ENCODE peak calls at places on chromosomes 5 and 9, in four cellular contexts. Z is heart left ventricle, E is dorsolateral prefrontal cortex, Q is tibial artery. L is an unnamed sample.

GRCh38 chr9:126507318-126508109 is 106.2 kb upstream of the LMX1B start:
- DNase-seq in Z (no peak), E (peak), Q (peak), L (no peak)

GRCh38 chr9:38274746-38275250 is 117.7 kb upstream of the ALDH1B1 start:
- DNase-seq in Z (no peak), E (no peak), Q (no peak), L (peak)

GRCh38 chr5:8730194-8730593 is 815.7 kb downstream of the SEMA5A start:
- DNase-seq in Z (no peak), E (no peak), Q (no peak), L (peak)

GRCh38 chr9:614421-614820 is 227.1 kb upstream of the DMRT1 start:
- DNase-seq in Z (no peak), E (no peak), Q (peak), L (no peak)

GRCh38 chr9:14485366-14485765 is 171.4 kb upstream of the NFIB start:
- DNase-seq in Z (no peak), E (no peak), Q (no peak), L (no peak)

GRCh38 chr9:127336708-127337352 is 60.1 kb upstream of the SLC2A8 start:
- DNase-seq in Z (peak), E (peak), Q (peak), L (peak)

GRCh38 chr5:72028382-72028781 is 78.9 kb upstream of the MAP1B start:
- DNase-seq in Z (no peak), E (no peak), Q (no peak), L (no peak)

GRCh38 chr9:30713279-30713678 is 1671.2 kb upstream of the ACO1 start:
- DNase-seq in Z (no peak), E (no peak), Q (no peak), L (no peak)

GRCh38 chr9:137488330-137488653 is 29.2 kb upstream of the NSMF start:
- DNase-seq in Z (no peak), E (no peak), Q (no peak), L (no peak)

GRCh38 chr5:75265731-75266130 is 29.1 kb upstream of the ANKRD31 start:
- DNase-seq in Z (no peak), E (no peak), Q (no peak), L (peak)

GRCh38 chr5:79853676-79854418 is 137.2 kb downstream of the MTX3 start:
- DNase-seq in Z (no peak), E (no peak), Q (no peak), L (no peak)

GRCh38 chr9:82140471-82140870 is 151.9 kb downstream of the SPATA31D1 start:
- DNase-seq in Z (no peak), E (no peak), Q (no peak), L (peak)

GRCh38 chr9:99197124-99197630 is 24.6 kb downstream of the ALG2 start:
- DNase-seq in Z (no peak), E (no peak), Q (no peak), L (no peak)

GRCh38 chr9:129365196-129365595 is 187.1 kb upstream of the IER5L start:
- DNase-seq in Z (no peak), E (no peak), Q (no peak), L (no peak)

GRCh38 chr5:172868924-172869565 is 35.0 kb downstream of the ERGIC1 start:
- DNase-seq in Z (peak), E (peak), Q (peak), L (peak)
- TF ChIP-seq CTCF in Z (peak), E (peak), Q (peak), L (peak)

DNA sequence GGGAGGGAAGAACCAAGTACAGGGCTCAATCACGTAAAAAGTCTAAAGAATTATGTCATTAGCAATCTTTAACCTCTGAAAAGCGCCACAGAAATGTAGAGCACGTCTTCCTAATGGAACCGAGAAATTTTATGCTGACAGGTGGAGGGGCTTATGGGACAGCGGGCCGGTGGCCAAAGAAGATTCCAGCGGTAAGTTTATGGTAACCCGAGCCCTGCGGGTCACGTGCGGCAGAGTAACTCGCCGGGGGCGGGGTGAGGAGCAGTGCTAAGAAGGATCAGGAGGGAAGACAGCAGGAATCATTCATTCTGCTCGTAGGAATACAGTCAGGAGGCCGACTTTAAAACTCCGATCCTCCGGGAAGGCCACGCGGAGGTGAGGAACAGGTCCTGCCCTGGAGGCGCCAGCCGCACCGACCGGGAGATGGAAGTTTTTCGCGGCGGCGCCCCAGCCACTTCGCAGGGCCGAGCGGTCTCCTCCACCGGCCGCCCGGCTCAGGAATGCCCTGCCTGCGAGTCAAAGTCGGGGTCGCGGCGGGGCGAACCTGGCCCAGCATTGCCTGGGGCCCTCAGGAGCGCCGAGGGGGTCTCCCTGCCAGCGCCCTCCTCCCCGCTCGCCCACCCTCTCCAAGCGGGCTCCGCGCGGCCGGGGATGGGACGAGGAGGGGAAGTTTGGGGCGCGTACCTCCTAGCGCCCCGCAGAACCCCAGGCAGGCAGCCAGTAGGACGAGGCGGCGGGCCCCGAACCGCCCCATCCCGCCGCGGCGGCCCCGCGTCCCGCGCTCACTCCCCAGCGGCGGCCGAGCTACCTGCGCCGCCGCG is 101.8 kb downstream of the ESM1 start:
- DNase-seq in Z (peak), E (no peak), Q (peak), L (peak)
- H3K4me3 ChIP-seq in Z (peak), E (peak), Q (peak), L (peak)

GRCh38 chr9:19174127-19174921 is 47.0 kb upstream of the PLIN2 start:
- DNase-seq in Z (peak), E (no peak), Q (peak), L (peak)
- TF ChIP-seq CTCF in Z (peak), E (peak), Q (peak), L (peak)

GRCh38 chr5:174725991-174726601 is 1.7 kb downstream of the MSX2 start:
- DNase-seq in Z (no peak), E (no peak), Q (no peak), L (no peak)
- H3K4me3 ChIP-seq in Z (no peak), E (peak), Q (peak), L (no peak)

DNA sequence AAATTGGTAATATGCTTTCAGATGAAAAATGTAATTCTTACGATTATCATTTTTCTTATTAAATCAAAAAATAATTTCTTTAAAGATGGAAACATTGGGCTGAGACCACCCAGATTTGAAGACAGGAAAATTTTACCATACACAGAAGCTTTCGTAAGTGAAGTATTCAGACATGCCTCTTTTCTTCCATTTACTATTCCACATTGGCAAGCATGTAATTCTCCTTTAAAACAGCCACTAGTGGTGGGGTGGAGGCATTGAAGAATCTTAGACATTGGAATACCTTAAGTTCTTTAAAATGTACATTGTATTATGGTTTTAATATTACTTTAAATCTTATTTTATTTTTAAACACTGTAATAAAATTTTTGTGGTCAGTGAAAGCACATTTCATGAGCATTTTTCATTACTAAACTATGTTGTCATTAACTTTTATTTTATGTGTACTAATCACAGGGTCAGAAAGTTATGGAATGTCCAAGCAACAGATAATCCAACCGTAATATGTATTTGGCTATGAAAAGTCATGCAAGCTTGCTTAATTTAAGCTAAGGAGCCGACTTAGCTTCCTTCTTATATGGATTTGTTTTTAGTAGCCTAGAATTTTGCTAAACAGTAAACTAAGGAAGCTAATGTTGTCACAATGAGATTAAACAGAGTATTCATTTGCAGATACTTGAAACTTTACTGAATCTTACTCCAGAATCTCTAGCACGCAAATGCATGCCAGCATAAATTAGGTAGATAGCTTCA is 97.4 kb upstream of the ALDH1A1 start:
- DNase-seq in Z (no peak), E (no peak), Q (no peak), L (peak)
- TF ChIP-seq CTCF in Z (no peak), E (no peak), Q (no peak), L (peak)

GRCh38 chr5:157540124-157540523 is 35.5 kb downstream of the ADAM19 start:
- DNase-seq in Z (no peak), E (no peak), Q (no peak), L (no peak)

GRCh38 chr5:157540707-157541451 is 34.7 kb downstream of the ADAM19 start:
- DNase-seq in Z (peak), E (no peak), Q (peak), L (peak)

GRCh38 chr5:157542282-157542966 is 33.2 kb downstream of the ADAM19 start:
- DNase-seq in Z (no peak), E (no peak), Q (no peak), L (no peak)

GRCh38 chr5:157539623-157540022 is 36.0 kb downstream of the ADAM19 start:
- DNase-seq in Z (no peak), E (no peak), Q (no peak), L (peak)

GRCh38 chr5:157541452-157542118 is 34.0 kb downstream of the ADAM19 start:
- DNase-seq in Z (no peak), E (no peak), Q (no peak), L (no peak)
- H3K4me3 ChIP-seq in Z (no peak), E (peak), Q (peak), L (no peak)

DNA sequence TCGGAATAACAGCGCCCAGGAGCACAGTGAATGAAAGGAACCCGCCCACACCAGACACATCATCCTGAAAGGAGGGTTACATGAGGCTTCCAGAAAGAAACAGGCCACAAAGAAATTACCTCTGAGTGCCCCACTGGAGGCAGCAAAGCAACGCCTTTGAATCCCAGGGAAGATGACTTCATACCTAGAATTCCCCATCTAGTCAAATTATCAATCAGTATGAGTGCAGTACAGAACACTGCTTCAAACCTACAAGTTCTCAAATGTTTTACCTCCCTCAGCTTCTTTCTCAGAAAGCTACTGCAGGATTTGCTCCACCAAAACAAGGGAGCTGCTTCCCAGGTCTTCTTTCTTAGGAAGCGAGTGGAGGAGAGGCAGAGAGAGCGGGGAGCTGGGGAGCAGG is 87.2 kb downstream of the SEMA4D start:
- DNase-seq in Z (no peak), E (no peak), Q (no peak), L (no peak)
- TF ChIP-seq CTCF in Z (no peak), E (peak), Q (no peak), L (no peak)

DNA sequence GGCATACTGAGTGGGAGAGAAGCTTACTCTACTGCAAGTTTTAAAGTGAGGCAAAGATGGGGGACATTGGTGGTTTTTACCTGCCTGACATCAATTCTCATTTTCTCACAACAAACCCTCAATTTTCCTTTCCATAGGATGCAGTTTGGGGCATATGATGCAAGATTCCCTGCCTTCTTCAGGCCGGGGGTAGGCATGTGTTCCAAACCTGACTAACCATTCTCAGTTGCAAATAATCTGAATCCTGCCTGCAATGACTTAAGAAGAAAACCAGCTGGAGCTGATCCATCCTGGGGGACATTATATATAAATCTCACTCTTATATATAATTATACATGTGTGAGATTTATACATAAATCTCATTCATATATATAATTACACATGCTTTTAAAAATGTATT is 223.6 kb upstream of the EFNA5 start:
- DNase-seq in Z (no peak), E (no peak), Q (no peak), L (peak)
- H3K4me3 ChIP-seq in Z (no peak), E (peak), Q (no peak), L (no peak)

GRCh38 chr5:95332179-95332578 is 47.3 kb upstream of the MCTP1 start:
- DNase-seq in Z (no peak), E (no peak), Q (no peak), L (no peak)

GRCh38 chr5:95331358-95331757 is 46.5 kb upstream of the MCTP1 start:
- DNase-seq in Z (no peak), E (no peak), Q (no peak), L (no peak)

DNA sequence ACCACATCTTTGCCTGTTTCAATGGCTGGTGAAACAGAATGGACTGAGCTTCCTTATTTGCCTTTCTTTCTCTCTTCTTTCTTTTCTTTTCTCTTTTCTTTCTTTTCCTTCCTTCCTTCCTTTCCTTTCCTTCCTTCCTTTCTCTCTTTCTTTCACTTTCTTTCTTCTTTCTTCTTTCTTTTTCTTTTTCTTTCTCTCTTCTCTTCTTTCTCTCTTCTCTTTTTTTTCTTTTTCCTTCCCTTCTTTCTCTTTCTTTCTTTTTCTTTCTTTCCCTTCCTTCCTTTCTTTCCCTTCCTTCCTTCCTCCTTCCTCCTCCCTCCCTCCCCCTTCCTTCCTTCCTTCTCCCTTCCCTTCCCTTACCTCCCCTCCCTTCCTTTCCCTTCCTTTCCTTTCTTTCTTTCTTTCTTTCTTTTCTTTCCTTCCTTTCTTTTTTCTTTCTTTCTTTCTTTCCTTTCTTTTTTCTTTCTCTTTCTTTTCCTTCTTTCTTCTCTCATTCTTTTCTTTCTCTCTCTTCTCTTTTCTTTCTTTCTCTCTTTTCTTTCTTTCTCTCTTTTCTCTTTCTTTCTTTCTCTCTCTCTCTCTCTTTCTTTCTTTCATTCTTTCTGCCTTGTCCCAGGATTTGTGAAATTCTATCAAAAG is 50.1 kb upstream of the MCTP1 start:
- DNase-seq in Z (no peak), E (no peak), Q (no peak), L (no peak)
- TF ChIP-seq CTCF in Z (no peak), E (no peak), Q (no peak), L (no peak)

GRCh38 chr9:35116539-35116897 is 856 bp upstream of the ATOSB start:
- DNase-seq in Z (no peak), E (no peak), Q (no peak), L (no peak)

GRCh38 chr9:35115680-35116538 is at the start of gene ATOSB:
- DNase-seq in Z (peak), E (peak), Q (peak), L (peak)

GRCh38 chr9:35114921-35115341 is 731 bp downstream of the ATOSB start:
- DNase-seq in Z (peak), E (peak), Q (peak), L (peak)

GRCh38 chr9:35114113-35114847 is 1.4 kb downstream of the ATOSB start:
- DNase-seq in Z (peak), E (peak), Q (peak), L (peak)

DNA sequence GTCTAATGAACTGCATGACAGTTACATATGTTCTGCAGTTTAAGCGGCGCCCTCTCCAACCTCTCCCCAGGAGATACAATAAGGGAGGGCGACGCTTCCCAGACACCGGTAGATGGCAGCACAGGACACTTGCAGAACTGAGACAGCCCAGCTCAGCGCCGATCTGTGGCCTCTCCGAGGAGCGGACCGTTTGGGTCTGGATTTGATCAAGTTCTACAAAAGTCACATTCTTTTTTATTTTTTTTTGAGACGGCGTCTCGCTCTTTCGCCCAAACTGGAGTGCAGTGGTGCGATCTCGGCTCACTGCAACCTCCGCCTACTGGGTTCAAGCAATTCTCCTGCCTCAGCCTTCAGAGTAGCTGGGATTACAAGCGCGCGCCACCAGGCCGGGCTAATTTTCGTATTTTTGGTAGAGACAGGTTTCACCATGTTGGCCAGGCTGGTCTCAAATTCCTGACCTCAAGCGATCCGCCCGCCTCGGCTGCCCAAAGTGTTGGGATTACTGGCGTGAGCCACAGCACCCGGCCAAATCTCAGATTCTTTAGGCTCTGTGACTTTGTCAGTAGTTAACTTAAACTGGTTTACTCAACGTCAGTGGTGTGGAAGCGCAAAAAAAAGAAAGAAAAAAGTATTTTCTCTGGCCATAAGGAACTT is 1.4 kb upstream of the ATOSB start:
- DNase-seq in Z (peak), E (peak), Q (peak), L (peak)
- H3K4me3 ChIP-seq in Z (peak), E (peak), Q (peak), L (peak)